ENCODE peak calls at places on chromosomes 2 and 18, in ten cellular contexts. A is ovary; K is tibial nerve; V is IMR-90; T is colonic mucosa; O is breast epithelium; Z is CD8-positive, alpha-beta T cell; Q is astrocyte; G is heart left ventricle; B is body of pancreas. F is an unnamed sample. For H3K4me1 and H3K36me3, the result is how much of the 10 kb centered on the place peaks cover.

GRCh38 chr2:112087346-112088020 is 32.4 kb downstream of the TMEM87B start:
- DNase-seq in K (no peak), Z (no peak), A (no peak), B (no peak), Q (no peak), O (no peak), T (no peak), V (no peak), G (no peak), F (no peak)

GRCh38 chr2:217277646-217278048 is 417.8 kb upstream of the TNP1 start:
- DNase-seq in V (peak), Q (peak), B (no peak), K (no peak), Z (no peak), T (no peak), O (peak), A (no peak), G (peak), F (no peak)

GRCh38 chr2:192128655-192129054 is 66.1 kb downstream of the TMEFF2 start:
- DNase-seq in T (no peak), V (peak), B (no peak), Z (no peak), A (no peak), K (no peak), O (no peak), Q (peak), G (no peak), F (no peak)

GRCh38 chr2:49943944-49944803 is 789.9 kb upstream of the FSHR start:
- DNase-seq in K (no peak), A (no peak), T (no peak), Q (no peak), V (no peak), Z (no peak), O (no peak), G (no peak), B (no peak), F (no peak)

GRCh38 chr2:149375801-149376349 is 45.5 kb downstream of the LYPD6 start:
- DNase-seq in V (no peak), Z (no peak), A (no peak), G (no peak), T (no peak), O (no peak), Q (peak), B (no peak), K (no peak), F (no peak)

GRCh38 chr2:64062840-64063239 is 43.6 kb upstream of the VPS54 start:
- DNase-seq in Q (peak), G (no peak), B (peak), T (peak), Z (no peak), A (no peak), K (no peak), V (peak), O (no peak), F (no peak)

GRCh38 chr2:218727502-218728165 is 17.0 kb downstream of the TTLL4 start:
- DNase-seq in B (no peak), Q (no peak), K (no peak), T (no peak), V (peak), Z (no peak), G (no peak), A (no peak), O (no peak), F (no peak)

GRCh38 chr2:60974652-60975051 is 42.9 kb upstream of the PEX13 start:
- DNase-seq in A (no peak), B (no peak), K (no peak), T (no peak), Q (no peak), O (no peak), Z (no peak), V (no peak), G (no peak), F (no peak)

GRCh38 chr2:177338177-177338721 is 54.3 kb upstream of the AGPS start:
- DNase-seq in T (no peak), G (no peak), Q (peak), O (no peak), B (no peak), A (no peak), K (no peak), Z (no peak), V (peak), F (no peak)

GRCh38 chr18:51603551-51603950 is 406.1 kb upstream of the MEX3C start:
- DNase-seq in Q (no peak), T (no peak), O (no peak), V (no peak), K (no peak), G (no peak), Z (no peak), A (no peak), B (no peak), F (no peak)

GRCh38 chr2:151043484-151043883 is 218.2 kb downstream of the RBM43 start:
- DNase-seq in B (no peak), G (no peak), Z (no peak), V (peak), K (no peak), O (no peak), A (no peak), Q (peak), T (no peak), F (no peak)

GRCh38 chr2:129152514-129152913 is 827.0 kb upstream of the RAB6C start:
- DNase-seq in Z (no peak), T (no peak), B (no peak), K (no peak), O (no peak), G (no peak), A (no peak), V (no peak), Q (no peak), F (no peak)

GRCh38 chr2:168015274-168015953 is 232.0 kb downstream of the STK39 start:
- DNase-seq in A (no peak), Z (no peak), B (no peak), Q (no peak), K (no peak), G (no peak), V (no peak), T (no peak), O (no peak), F (no peak)

GRCh38 chr2:119085613-119086012 is 72.9 kb downstream of the C1QL2 start:
- DNase-seq in A (no peak), B (no peak), O (no peak), V (no peak), Z (no peak), K (no peak), G (no peak), T (peak), Q (no peak), F (no peak)

GRCh38 chr2:196230460-196230859 is 59.1 kb upstream of the STK17B start:
- DNase-seq in B (no peak), T (no peak), O (no peak), A (no peak), G (no peak), Z (no peak), K (no peak), Q (no peak), V (no peak), F (no peak)
- H3K4me1 ChIP-seq in B (under half), T (under half), O (under half), A (under half), G (under half), Z (half or more), K (under half), Q (under half), V (under half), F (under half)

GRCh38 chr18:43661570-43661969 is 384.3 kb upstream of the SYT4 start:
- DNase-seq in A (no peak), G (no peak), Z (no peak), V (peak), Q (peak), B (peak), O (no peak), K (no peak), T (no peak), F (no peak)
- TF ChIP-seq CTCF in A (no peak), G (peak), Z (no peak), V (peak), Q (peak), B (peak), O (peak), K (no peak), T (peak), F (no peak)

GRCh38 chr2:86498468-86499260 is 57.5 kb downstream of the KDM3A start:
- DNase-seq in V (peak), T (no peak), K (no peak), G (no peak), Q (no peak), A (no peak), B (no peak), Z (no peak), O (no peak), F (no peak)
- H3K36me3 ChIP-seq in V (under half), T (under half), K (under half), G (half or more), Q (under half), A (under half), B (under half), Z (under half), O (under half), F (half or more)

DNA sequence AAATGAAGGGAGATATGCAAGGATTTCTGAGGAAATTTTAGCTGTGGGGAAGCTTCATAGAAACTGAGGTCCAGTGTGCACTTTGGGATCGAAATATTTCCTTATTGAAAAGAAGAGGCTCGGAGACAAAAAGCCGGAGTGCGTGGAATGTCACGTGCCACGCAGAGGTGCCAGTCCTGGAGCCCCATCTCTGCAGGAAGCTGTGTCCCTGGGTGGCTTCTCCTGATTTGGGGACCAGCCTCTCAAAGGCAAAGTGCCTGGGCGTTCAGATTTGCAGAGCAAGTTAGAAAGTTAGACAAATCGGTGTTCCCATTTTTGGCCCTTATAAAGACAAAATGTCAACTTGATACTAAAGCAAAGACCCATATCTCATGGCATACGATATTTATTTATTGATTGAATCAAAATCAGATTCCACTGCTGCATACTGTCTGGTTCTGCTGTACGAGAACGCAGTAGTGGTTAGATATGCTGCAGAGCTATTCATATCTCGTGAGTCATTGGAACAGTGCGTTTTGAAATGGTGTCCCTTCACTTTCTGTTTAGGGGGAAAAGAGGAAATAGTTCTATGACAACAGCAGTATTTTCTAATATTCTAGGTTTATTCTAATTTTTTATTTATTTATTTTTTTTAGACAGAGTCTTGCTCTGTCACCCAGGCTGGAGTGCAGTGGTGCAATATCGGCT is 9.1 kb upstream of the ATG16L1 start:
- DNase-seq in A (no peak), O (no peak), Z (no peak), Q (no peak), B (no peak), V (peak), G (no peak), K (no peak), T (no peak), F (no peak)
- H3K4me1 ChIP-seq in A (under half), O (under half), Z (half or more), Q (under half), B (under half), V (under half), G (under half), K (under half), T (under half), F (under half)

GRCh38 chr2:96356889-96357288 is 21.3 kb downstream of the NCAPH start:
- DNase-seq in A (no peak), B (no peak), Q (no peak), G (no peak), T (no peak), V (no peak), Z (no peak), K (no peak), O (no peak), F (no peak)

GRCh38 chr2:96361751-96362150 is 26.2 kb downstream of the NCAPH start:
- DNase-seq in A (no peak), T (no peak), K (no peak), V (no peak), G (no peak), O (no peak), Q (no peak), B (no peak), Z (no peak), F (no peak)

GRCh38 chr2:96354492-96354891 is 18.9 kb downstream of the NCAPH start:
- DNase-seq in G (no peak), Z (no peak), T (no peak), B (no peak), O (no peak), K (no peak), Q (no peak), V (no peak), A (no peak), F (no peak)

GRCh38 chr2:96359866-96360265 is 24.3 kb downstream of the NCAPH start:
- DNase-seq in A (no peak), K (no peak), Z (no peak), B (no peak), Q (no peak), G (no peak), O (no peak), T (no peak), V (no peak), F (no peak)

GRCh38 chr2:96359310-96359709 is 23.7 kb downstream of the NCAPH start:
- DNase-seq in O (no peak), V (no peak), A (no peak), T (no peak), Q (no peak), B (peak), K (no peak), Z (peak), G (no peak), F (no peak)
- TF ChIP-seq CTCF in O (no peak), V (no peak), A (no peak), T (no peak), Q (no peak), B (peak), K (no peak), Z (no peak), G (peak), F (peak)

GRCh38 chr2:3033315-3033714 is 344.3 kb downstream of the EIPR1 start:
- DNase-seq in V (no peak), K (no peak), Q (no peak), G (no peak), A (no peak), Z (no peak), O (no peak), T (no peak), B (no peak), F (no peak)

GRCh38 chr2:3035385-3036050 is 342.1 kb downstream of the EIPR1 start:
- DNase-seq in T (no peak), G (no peak), O (no peak), B (no peak), Q (no peak), Z (no peak), A (no peak), V (no peak), K (no peak), F (no peak)

GRCh38 chr2:3036432-3037125 is 341.0 kb downstream of the EIPR1 start:
- DNase-seq in K (no peak), T (no peak), Z (no peak), B (no peak), A (no peak), V (no peak), G (no peak), O (no peak), Q (no peak), F (no peak)

GRCh38 chr2:3034396-3034795 is 343.2 kb downstream of the EIPR1 start:
- DNase-seq in Z (no peak), Q (no peak), K (no peak), O (no peak), T (no peak), G (no peak), B (no peak), A (no peak), V (no peak), F (no peak)

GRCh38 chr2:3034856-3035255 is 342.8 kb downstream of the EIPR1 start:
- DNase-seq in O (no peak), K (no peak), Q (no peak), V (no peak), B (no peak), A (no peak), Z (no peak), G (no peak), T (no peak), F (no peak)
- H3K36me3 ChIP-seq in O (under half), K (under half), Q (under half), V (under half), B (under half), A (under half), Z (under half), G (under half), T (under half), F (under half)